ENCODE peak calls at places on chromosomes 13 and 19, in seven cellular contexts. Z is A549, J is WTC11, A is H1, L is NB4, Q is HepG2, N is K562. U is an unnamed sample.

GRCh38 chr19:41792513-41793413 is 3.6 kb upstream of the CEACAM3 start:
- DNase-seq in A (peak), J (peak), Q (peak), L (peak), Z (peak), N (peak), U (peak)

GRCh38 chr13:97574926-97575325 is 141.0 kb downstream of the RAP2A start:
- DNase-seq in Z (peak), Q (peak), J (peak), A (peak), L (peak), N (peak), U (no peak)

GRCh38 chr13:51317262-51317661 is 22.2 kb upstream of the SERPINE3 start:
- DNase-seq in J (no peak), N (no peak), L (no peak), A (no peak), Z (peak), Q (no peak), U (no peak)

GRCh38 chr19:33797821-33798633 is 1.4 kb downstream of the KCTD15 start:
- DNase-seq in L (peak), Q (no peak), J (peak), A (no peak), N (peak), Z (peak), U (peak)

GRCh38 chr19:42005504-42005903 is 11.5 kb upstream of the ATP1A3 start:
- DNase-seq in A (no peak), Q (no peak), Z (no peak), J (no peak), L (no peak), N (no peak), U (no peak)

GRCh38 chr19:47607564-47608073 is 1.3 kb upstream of the BICRA start:
- DNase-seq in Q (no peak), A (no peak), N (no peak), L (no peak), J (no peak), Z (no peak), U (no peak)

GRCh38 chr13:63625869-63626268 is 2210.2 kb upstream of the PCDH20 start:
- DNase-seq in Z (peak), A (no peak), N (no peak), Q (no peak), J (no peak), L (peak), U (no peak)

GRCh38 chr13:98142427-98143156 is at the start of gene FARP1:
- DNase-seq in Q (peak), J (peak), Z (peak), A (no peak), L (peak), N (peak), U (peak)

GRCh38 chr13:49571299-49572240 is 13.8 kb downstream of the RCBTB1 start:
- DNase-seq in Z (no peak), Q (no peak), J (no peak), N (no peak), L (no peak), A (no peak), U (no peak)

GRCh38 chr13:41691276-41691675 is 233.9 kb downstream of the RGCC start:
- DNase-seq in Q (no peak), J (no peak), L (no peak), Z (no peak), N (no peak), A (no peak), U (no peak)

GRCh38 chr19:15672580-15673175 is at the start of gene CYP4F12:
- DNase-seq in A (no peak), N (peak), J (no peak), Z (peak), L (peak), Q (peak), U (no peak)

GRCh38 chr13:69459346-69459745 is 648.3 kb upstream of the ATXN8OS start:
- DNase-seq in L (no peak), A (no peak), N (no peak), Z (no peak), Q (no peak), J (no peak), U (no peak)

GRCh38 chr19:47573076-47574026 is at the start of gene ZNF541:
- DNase-seq in Z (no peak), J (peak), A (no peak), N (peak), L (no peak), Q (no peak), U (peak)

GRCh38 chr19:52532480-52532879 is 5.0 kb downstream of the ZNF808 start:
- DNase-seq in L (no peak), J (no peak), A (no peak), N (no peak), Q (no peak), Z (no peak), U (no peak)

GRCh38 chr13:111630411-111630810 is 310.0 kb downstream of the TEX29 start:
- DNase-seq in N (no peak), Z (no peak), J (peak), Q (no peak), A (no peak), L (no peak), U (no peak)

GRCh38 chr13:113904411-113904810 is 40.5 kb upstream of the GAS6 start:
- DNase-seq in Q (peak), N (peak), A (no peak), Z (peak), L (peak), J (peak), U (no peak)

GRCh38 chr13:98650376-98651107 is 73.6 kb upstream of the STK24 start:
- DNase-seq in A (no peak), Z (no peak), N (no peak), Q (no peak), J (no peak), L (peak), U (no peak)

GRCh38 chr13:19362946-19363510 is 181.4 kb upstream of the TUBA3C start:
- DNase-seq in Z (no peak), N (no peak), J (no peak), L (no peak), Q (no peak), A (no peak), U (no peak)

GRCh38 chr19:41758846-41759245 is 3.5 kb downstream of the CEACAM6 start:
- DNase-seq in J (no peak), N (no peak), A (no peak), Z (no peak), L (no peak), Q (no peak), U (no peak)

GRCh38 chr19:480016-480855 is 16.1 kb upstream of the MADCAM1 start:
- DNase-seq in J (peak), N (peak), Q (peak), Z (peak), A (no peak), L (peak), U (peak)

GRCh38 chr19:54955356-54955755 is 8.0 kb upstream of the NLRP7 start:
- DNase-seq in A (no peak), Q (no peak), Z (no peak), L (peak), N (no peak), J (no peak), U (no peak)

GRCh38 chr19:54947381-54947780 is at the start of gene NLRP7:
- DNase-seq in L (no peak), Q (no peak), J (peak), A (no peak), N (no peak), Z (no peak), U (no peak)

GRCh38 chr19:54949412-54949811 is 2.1 kb upstream of the NLRP7 start:
- DNase-seq in Q (no peak), L (no peak), Z (no peak), J (no peak), N (no peak), A (no peak), U (no peak)

DNA sequence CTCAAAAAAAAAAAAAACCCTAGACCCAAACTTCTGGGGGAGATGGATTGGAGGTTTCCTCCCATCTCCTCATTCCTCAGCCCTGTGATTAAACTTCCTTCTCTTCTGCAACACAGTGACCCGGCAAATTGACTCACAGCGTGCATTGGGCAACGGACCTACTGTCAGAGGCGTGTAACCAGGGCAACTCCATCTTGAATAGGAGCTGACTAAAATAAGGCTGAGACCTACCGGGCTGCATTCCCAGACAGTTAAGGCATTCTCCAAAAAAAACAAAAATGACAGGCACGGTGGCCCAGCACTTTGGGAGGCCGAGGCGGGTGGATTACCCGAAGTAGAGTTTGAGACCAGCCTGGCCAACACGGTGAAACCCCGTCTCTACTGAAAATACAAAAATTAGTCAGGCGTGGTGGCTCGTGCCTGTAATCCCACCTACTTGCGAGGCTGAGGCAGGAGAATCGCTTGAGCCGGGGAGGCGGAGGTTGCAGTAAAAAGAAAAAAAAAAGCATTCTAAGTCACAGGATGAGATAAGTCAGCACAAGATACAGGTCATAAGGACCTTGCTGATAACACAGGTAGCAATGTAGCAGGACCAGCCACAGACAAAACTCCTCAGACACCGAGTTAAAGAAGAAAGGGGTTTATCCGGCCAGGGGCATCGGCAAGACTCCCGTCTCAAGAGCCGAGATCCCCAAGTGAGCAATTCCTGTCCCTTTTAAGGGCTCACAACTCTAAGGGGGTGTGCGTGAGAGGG is 5.4 kb upstream of the NLRP7 start:
- DNase-seq in N (peak), Q (no peak), A (no peak), L (peak), Z (peak), J (no peak), U (no peak)
- TF ChIP-seq MAX in N (no peak), Q (no peak), A (no peak), L (no peak), Z (no peak), J (no peak), U (no peak)

DNA sequence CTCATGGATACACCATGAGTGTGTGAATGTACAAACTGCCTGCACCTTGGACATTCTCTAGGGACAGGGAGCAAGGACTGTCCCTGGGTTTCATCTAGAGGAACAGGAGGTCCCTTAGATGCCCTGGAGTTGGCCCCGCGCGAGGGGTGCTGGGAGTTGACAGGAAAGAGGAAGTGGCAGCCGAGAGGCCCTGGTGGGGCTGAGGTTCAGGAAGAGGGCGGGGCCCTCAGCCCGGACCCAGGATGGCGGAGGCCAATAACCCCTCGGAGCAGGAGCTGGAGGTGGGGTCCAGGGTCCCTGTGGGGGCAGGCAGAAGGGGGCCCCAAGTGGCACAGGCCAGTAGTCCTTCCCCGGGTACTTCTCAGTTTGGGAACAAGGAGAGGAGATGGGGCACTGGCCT is 6.9 kb downstream of the PKN1 start:
- DNase-seq in N (peak), J (no peak), A (no peak), Q (no peak), L (peak), Z (no peak), U (no peak)
- TF ChIP-seq MAX in N (peak), J (no peak), A (no peak), Q (no peak), L (peak), Z (no peak), U (no peak)

DNA sequence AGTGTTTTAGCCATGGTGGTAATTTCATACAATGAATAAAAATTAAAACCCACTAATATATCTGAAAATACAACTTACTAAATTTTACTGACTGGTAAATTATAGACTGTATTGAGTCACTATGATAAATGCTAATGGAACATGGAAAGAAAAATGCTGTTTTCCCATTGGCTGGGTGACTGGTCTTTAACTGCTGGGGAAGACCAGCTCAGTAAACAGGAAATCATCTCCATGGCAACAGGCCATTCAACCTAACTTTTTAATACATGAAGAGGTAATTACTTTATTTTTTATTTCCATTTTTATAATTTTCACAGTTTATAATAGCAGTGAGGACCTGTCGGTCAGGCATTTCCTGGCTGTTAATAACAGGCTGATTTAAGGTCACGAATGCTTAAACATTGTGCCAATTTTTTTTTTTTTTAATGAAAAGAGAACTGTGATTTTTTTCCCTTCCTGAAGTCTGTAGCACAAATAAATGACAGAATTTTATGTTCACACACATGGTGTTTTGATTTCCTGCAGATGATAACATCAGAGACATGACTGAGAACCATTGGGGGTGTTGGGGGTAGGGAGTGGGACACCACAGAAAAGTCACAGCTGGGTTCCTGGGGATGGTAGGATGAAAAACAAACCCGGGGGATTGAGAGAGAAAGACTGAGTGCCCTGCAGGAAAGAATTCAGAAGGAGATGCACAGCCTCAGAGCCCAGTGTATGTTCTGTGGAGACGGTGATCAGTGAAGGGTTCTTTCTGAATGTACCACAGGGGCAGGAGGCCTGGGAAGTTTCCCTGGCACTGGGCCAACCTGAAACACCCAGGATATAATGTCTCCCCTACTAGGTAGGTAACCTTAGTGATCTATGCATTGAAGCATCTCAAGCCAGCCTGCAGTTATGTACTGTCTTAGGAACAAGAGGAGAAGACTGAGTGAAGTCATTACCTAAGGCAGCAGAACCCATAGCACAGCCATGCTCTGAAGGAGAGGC is 297.1 kb downstream of the COG6 start:
- DNase-seq in N (no peak), Z (no peak), Q (no peak), J (no peak), A (no peak), L (no peak), U (no peak)
- TF ChIP-seq MAX in N (no peak), Z (no peak), Q (no peak), J (no peak), A (no peak), L (no peak), U (no peak)

GRCh38 chr13:75901509-75901908 is 265.4 kb downstream of the LMO7 start:
- DNase-seq in A (no peak), L (no peak), N (no peak), Z (no peak), Q (no peak), J (no peak), U (no peak)
- TF ChIP-seq MAX in A (no peak), L (no peak), N (no peak), Z (no peak), Q (no peak), J (no peak), U (no peak)

GRCh38 chr13:76993021-76993420 is 1.1 kb downstream of the CLN5 start:
- DNase-seq in L (no peak), N (no peak), Q (no peak), Z (no peak), A (no peak), J (no peak), U (no peak)

GRCh38 chr13:76992548-76993001 is 694 bp downstream of the CLN5 start:
- DNase-seq in J (peak), L (peak), Z (peak), Q (no peak), N (peak), A (no peak), U (peak)

GRCh38 chr13:76993473-76993872 is 1.6 kb downstream of the CLN5 start:
- DNase-seq in Q (no peak), N (no peak), A (no peak), Z (no peak), L (no peak), J (no peak), U (no peak)

GRCh38 chr13:76991796-76992547 is at the start of gene CLN5:
- DNase-seq in A (peak), N (peak), L (peak), Q (peak), Z (peak), J (peak), U (peak)

GRCh38 chr13:76991432-76991795 is 467 bp upstream of the CLN5 start:
- DNase-seq in Q (no peak), A (no peak), N (no peak), Z (no peak), J (no peak), L (peak), U (no peak)
- TF ChIP-seq MAX in Q (no peak), A (no peak), N (no peak), Z (no peak), J (no peak), L (no peak), U (no peak)

DNA sequence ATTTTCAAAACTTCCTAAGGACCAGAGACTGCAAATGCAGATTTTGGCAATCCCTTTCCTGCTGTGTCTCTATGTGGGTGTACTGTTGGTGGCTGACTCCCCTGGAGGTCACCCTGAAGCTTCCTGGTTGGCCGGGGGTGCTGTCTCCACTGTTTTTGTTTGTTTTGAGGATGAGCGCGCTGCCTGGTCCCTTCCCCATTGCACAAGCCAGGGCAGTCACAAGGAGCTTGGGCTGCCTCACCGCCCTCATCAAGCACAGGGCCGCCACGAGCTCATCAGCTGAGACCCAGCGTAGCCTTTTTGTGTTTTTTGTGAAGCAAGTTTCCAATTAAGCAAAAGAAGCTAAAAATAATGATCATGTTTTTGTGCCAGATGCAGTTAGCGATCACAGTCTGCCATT is 57.9 kb downstream of the GGACT start:
- DNase-seq in A (no peak), J (no peak), Q (peak), N (no peak), Z (no peak), L (no peak), U (no peak)
- TF ChIP-seq MAX in A (no peak), J (no peak), Q (no peak), N (no peak), Z (no peak), L (no peak), U (no peak)

U was measured in SK-N-SH.